ENCODE peak calls at places on chromosomes 11 and 22, in seven cellular contexts. A is breast epithelium, I is heart left ventricle, C is IMR-90, Y is esophagus squamous epithelium, P is right lobe of liver, U is body of pancreas. V is an unnamed sample.

GRCh38 chr11:58060939-58061672 is 30.4 kb downstream of the OR6Q1 start:
- DNase-seq in C (peak), U (no peak), I (no peak), A (no peak), Y (no peak), P (no peak), V (no peak)

GRCh38 chr11:36091256-36091811 is 147.5 kb downstream of the LDLRAD3 start:
- DNase-seq in A (no peak), C (peak), Y (no peak), U (no peak), P (no peak), I (no peak), V (no peak)

GRCh38 chr11:29485641-29486040 is 531.2 kb downstream of the KCNA4 start:
- DNase-seq in U (no peak), A (no peak), P (no peak), I (no peak), Y (no peak), C (peak), V (no peak)

GRCh38 chr11:111438846-111439520 is 59.9 kb upstream of the POU2AF1 start:
- DNase-seq in C (no peak), I (peak), A (no peak), U (no peak), P (no peak), Y (no peak), V (no peak)

GRCh38 chr11:121071456-121072236 is 29.4 kb upstream of the TECTA start:
- DNase-seq in C (no peak), I (no peak), A (no peak), P (no peak), Y (no peak), U (no peak), V (no peak)

GRCh38 chr22:29799217-29799680 is 32.1 kb downstream of the UQCR10 start:
- DNase-seq in A (peak), U (peak), Y (peak), I (peak), C (peak), P (peak), V (peak)

GRCh38 chr11:20116825-20117224 is 43.5 kb downstream of the DBX1 start:
- DNase-seq in C (no peak), U (no peak), A (no peak), Y (no peak), I (no peak), P (no peak), V (no peak)

GRCh38 chr11:61545341-61545740 is 35.5 kb downstream of the SYT7 start:
- DNase-seq in U (no peak), A (no peak), I (no peak), P (no peak), Y (no peak), C (no peak), V (no peak)

GRCh38 chr11:60168306-60168705 is 14.6 kb downstream of the MS4A6A start:
- DNase-seq in U (no peak), Y (no peak), I (no peak), P (no peak), A (no peak), C (no peak), V (no peak)

GRCh38 chr11:121687961-121688566 is 235.3 kb upstream of the SORL1-AS1 start:
- DNase-seq in Y (no peak), A (no peak), C (peak), P (no peak), I (no peak), U (no peak), V (no peak)

GRCh38 chr11:60809249-60809648 is 24.1 kb downstream of the MS4A10 start:
- DNase-seq in C (no peak), A (no peak), U (no peak), I (no peak), P (no peak), Y (no peak), V (no peak)

GRCh38 chr11:44304091-44305084 is 5.6 kb downstream of the ALX4 start:
- DNase-seq in Y (no peak), C (no peak), A (no peak), U (no peak), P (no peak), I (no peak), V (no peak)

GRCh38 chr11:126461096-126461440 is 105.6 kb downstream of the ST3GAL4 start:
- DNase-seq in C (no peak), P (no peak), U (no peak), A (no peak), I (peak), Y (no peak), V (no peak)

GRCh38 chr22:37627545-37627944 is 11.9 kb upstream of the SH3BP1 start:
- DNase-seq in A (no peak), C (no peak), I (peak), U (no peak), Y (no peak), P (peak), V (no peak)

GRCh38 chr11:76658231-76658630 is 12.3 kb downstream of the LRRC32 start:
- DNase-seq in P (peak), U (no peak), C (no peak), A (peak), Y (no peak), I (no peak), V (peak)

GRCh38 chr11:85665756-85666155 is 827 bp upstream of the CREBZF start:
- DNase-seq in U (no peak), P (no peak), A (no peak), I (no peak), C (no peak), Y (no peak), V (no peak)
- H3K27ac ChIP-seq in U (peak), P (no peak), A (peak), I (no peak), C (no peak), Y (peak), V (no peak)

GRCh38 chr22:20510811-20511577 is 3.6 kb downstream of the MED15 start:
- DNase-seq in I (no peak), Y (no peak), C (no peak), P (no peak), U (no peak), A (no peak), V (no peak)

GRCh38 chr22:20507253-20508066 is at the start of gene MED15:
- DNase-seq in I (peak), Y (peak), A (peak), P (peak), U (peak), C (peak), V (peak)

GRCh38 chr22:20508815-20509271 is 1.4 kb downstream of the MED15 start:
- DNase-seq in A (no peak), Y (no peak), U (no peak), C (no peak), P (no peak), I (no peak), V (no peak)

GRCh38 chr22:20511578-20512259 is 4.3 kb downstream of the MED15 start:
- DNase-seq in P (no peak), U (no peak), Y (no peak), A (no peak), C (no peak), I (no peak), V (no peak)

DNA sequence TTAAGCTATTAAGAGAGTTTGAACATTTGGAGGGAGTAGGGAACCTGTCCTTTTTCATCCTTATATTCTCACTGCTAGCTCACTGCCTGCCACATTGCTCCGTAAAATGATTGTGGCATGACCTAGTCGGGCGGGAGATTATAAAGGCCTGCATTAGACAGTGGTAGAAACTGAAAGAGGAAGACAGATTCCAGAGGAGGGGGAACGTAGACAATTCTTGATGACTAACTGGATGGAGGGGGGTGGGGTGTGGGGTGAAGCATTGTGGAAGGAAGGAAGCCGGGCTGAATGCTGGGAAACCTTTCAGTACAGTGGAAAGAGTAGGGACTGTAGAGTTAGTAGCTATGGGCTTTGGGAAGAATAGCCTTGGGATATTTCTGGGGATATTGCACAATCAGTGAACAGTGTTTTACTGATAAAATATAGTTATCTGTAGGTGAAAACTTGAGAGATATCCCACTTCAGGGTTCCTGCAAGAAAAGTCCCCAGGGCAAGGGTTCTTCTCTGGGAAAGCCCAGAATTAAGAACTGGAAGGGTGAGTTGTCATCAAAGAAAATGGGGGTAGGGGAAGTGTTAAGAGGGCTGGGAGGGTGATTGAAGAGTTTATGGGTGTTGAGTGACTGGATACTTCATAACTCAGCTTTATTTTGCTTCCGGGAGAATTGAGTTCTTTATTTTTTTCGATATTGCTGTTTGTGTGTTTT is 2.1 kb downstream of the MED15 start:
- DNase-seq in I (no peak), U (peak), C (peak), P (peak), A (no peak), Y (no peak), V (peak)
- TF ChIP-seq POLR2A in I (no peak), U (peak), C (peak), P (peak), A (no peak), Y (peak), V (no peak)

DNA sequence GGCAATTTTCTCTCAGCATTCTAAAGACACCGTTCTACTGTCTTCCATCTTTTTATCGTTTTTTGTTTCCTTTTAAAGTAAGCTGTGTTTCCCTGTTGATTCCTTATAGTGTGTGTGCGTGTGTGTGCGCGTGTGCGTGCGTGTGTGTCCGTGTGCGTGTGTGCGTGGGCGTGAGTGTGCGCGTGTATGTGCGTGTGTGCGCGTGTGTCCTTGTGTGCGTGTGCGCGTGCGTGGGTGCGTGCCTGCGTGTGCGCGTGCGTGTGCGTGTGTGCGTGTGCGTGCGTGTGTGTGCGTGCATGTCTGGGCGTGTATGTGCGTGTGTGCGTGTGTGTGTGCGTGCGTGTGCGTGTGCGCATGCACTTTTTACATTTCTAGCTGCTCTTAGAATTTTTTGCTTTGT is 1033.7 kb downstream of the BRD1 start:
- DNase-seq in Y (no peak), P (no peak), U (no peak), I (no peak), A (no peak), C (no peak), V (no peak)
- H3K27ac ChIP-seq in Y (no peak), P (no peak), U (no peak), I (no peak), A (no peak), C (no peak), V (no peak)

GRCh38 chr22:49917997-49918910 is at the start of the genes ALG12 and CRELD2:
- DNase-seq in Y (peak), P (peak), C (peak), U (peak), A (peak), I (peak), V (peak)
- TF ChIP-seq POLR2A in Y (peak), P (peak), C (peak), U (peak), A (no peak), I (peak), V (peak)

GRCh38 chr11:114296190-114296978 is at the start of gene NNMT:
- DNase-seq in P (peak), U (no peak), A (no peak), C (peak), I (no peak), Y (no peak), V (peak)

GRCh38 chr11:114293201-114293711 is 2.9 kb upstream of the NNMT start:
- DNase-seq in A (no peak), C (no peak), U (no peak), I (no peak), P (no peak), Y (no peak), V (no peak)

GRCh38 chr11:114296979-114297372 is 777 bp downstream of the NNMT start:
- DNase-seq in P (no peak), Y (no peak), U (no peak), A (no peak), I (no peak), C (no peak), V (no peak)

GRCh38 chr11:114297806-114298700 is 1.9 kb downstream of the NNMT start:
- DNase-seq in P (no peak), I (no peak), A (no peak), C (no peak), U (no peak), Y (no peak), V (no peak)

DNA sequence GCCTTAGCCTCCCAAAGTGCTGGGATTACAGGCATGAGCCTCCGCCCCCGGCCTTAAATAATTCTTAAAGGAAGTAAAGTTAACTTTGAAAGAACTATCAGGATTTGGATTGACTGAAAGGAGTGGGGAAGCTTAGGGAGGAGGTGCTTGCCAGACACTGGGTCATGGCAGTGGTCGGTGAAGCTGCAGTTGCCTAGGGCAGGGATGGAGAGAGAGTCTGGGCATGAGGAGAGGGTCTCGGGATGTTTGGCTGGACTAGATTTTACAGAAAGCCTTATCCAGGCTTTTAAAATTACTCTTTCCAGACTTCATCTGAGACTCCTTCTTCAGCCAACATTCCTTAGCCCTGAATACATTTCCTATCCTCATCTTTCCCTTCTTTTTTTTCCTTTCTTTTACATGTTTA is 520 bp upstream of the NNMT start:
- DNase-seq in U (no peak), I (no peak), C (no peak), Y (no peak), A (no peak), P (no peak), V (no peak)
- H3K27ac ChIP-seq in U (peak), I (peak), C (peak), Y (peak), A (peak), P (peak), V (peak)

GRCh38 chr22:19964701-19965386 is 23.2 kb upstream of the TXNRD2 start:
- DNase-seq in C (no peak), I (peak), U (no peak), P (no peak), Y (no peak), A (no peak), V (no peak)
- TF ChIP-seq POLR2A in C (no peak), I (no peak), U (no peak), P (no peak), Y (no peak), A (no peak), V (no peak)

V was measured in ovary.